ENCODE peak calls at places on chromosomes 3 and 15, in eight cellular contexts. Q is astrocyte, U is left lung, L is lower leg skin, O is HepG2, T is cardiac fibroblast, A is A673, Y is RWPE2. J is an unnamed sample.

GRCh38 chr3:50442940-50443579 is 60.4 kb downstream of the CACNA2D2 start:
- DNase-seq in Q (no peak), U (peak), A (no peak), O (no peak), T (no peak), L (no peak), Y (no peak), J (no peak)

GRCh38 chr3:150605998-150606641 is 3.0 kb downstream of the SELENOT start:
- DNase-seq in A (peak), L (no peak), Q (no peak), O (no peak), U (peak), Y (no peak), T (no peak), J (no peak)

GRCh38 chr3:10956991-10957390 is 35.6 kb upstream of the SLC6A1 start:
- DNase-seq in U (no peak), O (no peak), L (no peak), A (no peak), Q (no peak), Y (no peak), T (no peak), J (peak)

GRCh38 chr3:184755315-184755731 is 43.5 kb upstream of the MAGEF1 start:
- DNase-seq in Y (no peak), O (no peak), T (no peak), U (no peak), L (no peak), A (no peak), Q (no peak), J (no peak)

GRCh38 chr3:165800970-165801369 is 36.3 kb downstream of the BCHE start:
- DNase-seq in T (peak), Q (peak), Y (no peak), U (no peak), L (no peak), O (no peak), A (peak), J (no peak)

GRCh38 chr3:134621824-134622223 is 29.0 kb downstream of the KY start:
- DNase-seq in Q (no peak), T (peak), L (no peak), A (no peak), Y (no peak), U (no peak), O (no peak), J (no peak)

GRCh38 chr15:88018865-88019626 is 237.5 kb downstream of the NTRK3 start:
- DNase-seq in Y (no peak), Q (peak), T (peak), O (no peak), L (no peak), A (no peak), U (no peak), J (no peak)

GRCh38 chr3:168951884-168952283 is 711.6 kb downstream of the MECOM start:
- DNase-seq in Q (no peak), Y (no peak), T (no peak), O (no peak), A (no peak), L (no peak), U (no peak), J (no peak)

GRCh38 chr15:35557544-35557943 is 11.6 kb upstream of the DPH6 start:
- DNase-seq in O (peak), Y (no peak), T (peak), L (no peak), U (no peak), A (peak), Q (peak), J (no peak)

GRCh38 chr3:106769045-106769444 is 608.2 kb upstream of the CCDC54 start:
- DNase-seq in U (no peak), O (no peak), Y (no peak), L (no peak), T (no peak), Q (no peak), A (peak), J (no peak)

GRCh38 chr3:121152573-121152972 is 244.6 kb downstream of the STXBP5L start:
- DNase-seq in L (no peak), A (peak), Y (no peak), Q (peak), U (no peak), T (peak), O (peak), J (no peak)
- TF ChIP-seq CTCF in L (no peak), A (peak), Y (peak), Q (peak), U (no peak), T (no peak), O (no peak), J (no peak)

GRCh38 chr15:69842851-69843250 is 254.9 kb downstream of the TLE3 start:
- DNase-seq in Q (no peak), U (no peak), T (no peak), O (no peak), Y (no peak), L (no peak), A (no peak), J (no peak)
- H3K4me3 ChIP-seq in Q (no peak), U (no peak), T (no peak), O (no peak), Y (no peak), L (no peak), A (no peak), J (no peak)

GRCh38 chr15:98294126-98294525 is 333.6 kb downstream of the ARRDC4 start:
- DNase-seq in U (no peak), A (no peak), O (no peak), Y (no peak), Q (no peak), T (no peak), L (no peak), J (no peak)
- TF ChIP-seq CTCF in U (no peak), A (no peak), O (no peak), Y (no peak), Q (no peak), T (no peak), L (no peak), J (no peak)

GRCh38 chr15:50558012-50558411 is 11.5 kb upstream of the USP50 start:
- DNase-seq in A (no peak), T (no peak), Q (no peak), U (no peak), O (no peak), Y (no peak), L (no peak), J (no peak)

GRCh38 chr15:50562735-50563640 is 16.5 kb upstream of the USP50 start:
- DNase-seq in Q (peak), U (no peak), Y (no peak), A (no peak), O (no peak), T (peak), L (no peak), J (no peak)

GRCh38 chr15:50563756-50564155 is 17.3 kb upstream of the USP50 start:
- DNase-seq in T (no peak), U (no peak), Q (no peak), A (no peak), Y (no peak), O (no peak), L (no peak), J (no peak)
- H3K4me3 ChIP-seq in T (no peak), U (no peak), Q (no peak), A (no peak), Y (no peak), O (no peak), L (no peak), J (no peak)

DNA sequence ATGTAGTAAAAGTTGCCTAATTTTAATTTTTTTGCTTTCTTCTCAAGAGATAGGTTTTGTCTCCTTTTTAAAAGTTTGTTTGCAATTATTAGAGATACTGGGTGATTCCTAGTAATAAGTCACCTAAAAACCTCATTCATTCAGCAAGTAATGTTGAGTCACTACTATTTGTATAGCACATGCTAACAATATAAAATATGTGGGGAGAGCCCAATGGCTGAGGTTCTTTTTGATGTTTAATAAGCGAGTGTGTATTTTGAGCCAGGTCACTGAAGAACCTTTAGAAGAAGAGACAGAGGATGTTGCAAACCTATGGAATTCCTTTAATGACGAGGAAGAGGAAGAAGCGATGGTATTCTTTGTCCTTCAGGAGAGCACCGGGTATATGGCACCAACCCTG is 123.7 kb upstream of the CHRM5 start:
- DNase-seq in O (no peak), L (no peak), U (no peak), T (no peak), Y (no peak), A (no peak), Q (no peak), J (no peak)
- TF ChIP-seq CTCF in O (no peak), L (no peak), U (no peak), T (no peak), Y (no peak), A (no peak), Q (no peak), J (no peak)